ENCODE peak calls at places on chromosomes 1 and 21, in four cellular contexts. One of them, this sample, is unnamed.

GRCh38 chr1:41626616-41627375 is 142.3 kb upstream of the EDN2 start:
- DNase-seq in HepG2: no peak
- DNase-seq in K562: no peak
- DNase-seq in A549: peak; percentile 9
- DNase-seq in this sample: peak; percentile 31

GRCh38 chr1:152168535-152168868 is 9.5 kb upstream of the RPTN start:
- DNase-seq in K562: no peak
- DNase-seq in A549: no peak
- DNase-seq in HepG2: no peak
- DNase-seq in this sample: no peak

GRCh38 chr1:224203243-224204016 is 20.4 kb downstream of the DEGS1 start:
- DNase-seq in A549: no peak
- DNase-seq in K562: no peak
- DNase-seq in HepG2: no peak
- DNase-seq in this sample: peak; percentile 83

GRCh38 chr1:205356424-205357151 is at the start of gene KLHDC8A:
- DNase-seq in A549: no peak
- DNase-seq in K562: no peak
- DNase-seq in HepG2: no peak
- DNase-seq in this sample: no peak

GRCh38 chr1:248194117-248194516 is 2.9 kb upstream of the OR2M3 start:
- DNase-seq in HepG2: no peak
- DNase-seq in A549: no peak
- DNase-seq in K562: no peak
- DNase-seq in this sample: no peak

GRCh38 chr1:15540201-15540600 is 13.6 kb downstream of the DNAJC16 start:
- DNase-seq in A549: no peak
- DNase-seq in HepG2: no peak
- DNase-seq in K562: no peak
- DNase-seq in this sample: peak; percentile 21

GRCh38 chr1:14296795-14297194 is 301.7 kb upstream of the KAZN start:
- DNase-seq in K562: no peak
- DNase-seq in HepG2: no peak
- DNase-seq in A549: no peak
- DNase-seq in this sample: peak; percentile 11

GRCh38 chr1:165255226-165255625 is 101.3 kb downstream of the LMX1A start:
- DNase-seq in A549: no peak
- DNase-seq in HepG2: no peak
- DNase-seq in K562: no peak
- DNase-seq in this sample: no peak

GRCh38 chr1:227192163-227192562 is 126.1 kb downstream of the CDC42BPA start:
- DNase-seq in K562: no peak
- DNase-seq in A549: peak; percentile 53
- DNase-seq in HepG2: no peak
- DNase-seq in this sample: peak; percentile 98

GRCh38 chr1:165854101-165854845 is 26.9 kb downstream of the UCK2 start:
- DNase-seq in A549: peak; percentile 78
- DNase-seq in HepG2: no peak
- DNase-seq in K562: no peak
- DNase-seq in this sample: peak; percentile 95

GRCh38 chr21:42654179-42654912 is 925 bp downstream of the PDE9A start:
- DNase-seq in K562: no peak
- DNase-seq in A549: peak; percentile 26
- DNase-seq in HepG2: peak; percentile 30
- DNase-seq in this sample: no peak

GRCh38 chr1:67061266-67061665 is 7.3 kb upstream of the SLC35D1 start:
- DNase-seq in HepG2: no peak
- DNase-seq in K562: no peak
- DNase-seq in A549: no peak
- DNase-seq in this sample: peak; percentile 36

GRCh38 chr21:41482321-41482720 is 25.6 kb downstream of the TMPRSS2 start:
- DNase-seq in HepG2: no peak
- DNase-seq in A549: no peak
- DNase-seq in K562: no peak
- DNase-seq in this sample: peak; percentile 74

GRCh38 chr1:51515312-51515960 is 3.6 kb downstream of the EPS15 start:
- DNase-seq in K562: no peak
- DNase-seq in A549: no peak
- DNase-seq in HepG2: no peak
- DNase-seq in this sample: no peak

GRCh38 chr21:45294509-45295291 is 7.0 kb upstream of the POFUT2 start:
- DNase-seq in K562: no peak
- DNase-seq in HepG2: no peak
- DNase-seq in A549: no peak
- DNase-seq in this sample: peak; percentile 100

GRCh38 chr21:38805282-38806152 is at the start of gene ETS2:
- DNase-seq in HepG2: peak; percentile 84
- DNase-seq in K562: peak; percentile 94
- DNase-seq in A549: peak; percentile 93
- DNase-seq in this sample: peak; percentile 92

GRCh38 chr1:234572966-234573365 is 37.0 kb downstream of the IRF2BP2 start:
- DNase-seq in HepG2: no peak
- DNase-seq in K562: no peak
- DNase-seq in A549: no peak
- DNase-seq in this sample: no peak

GRCh38 chr1:91349524-91349923 is 55.1 kb downstream of the HFM1 start:
- DNase-seq in K562: no peak
- DNase-seq in HepG2: no peak
- DNase-seq in A549: no peak
- DNase-seq in this sample: no peak

GRCh38 chr1:102472524-102472923 is 475.8 kb upstream of the OLFM3 start:
- DNase-seq in A549: no peak
- DNase-seq in K562: no peak
- DNase-seq in HepG2: no peak
- DNase-seq in this sample: no peak

GRCh38 chr21:45794040-45794439 is 150.5 kb downstream of the PCBP3 start:
- DNase-seq in K562: no peak
- DNase-seq in HepG2: no peak
- DNase-seq in A549: no peak
- DNase-seq in this sample: no peak

GRCh38 chr1:4033129-4033676 is 133.1 kb upstream of the C1orf174 start:
- DNase-seq in A549: no peak
- DNase-seq in HepG2: no peak
- DNase-seq in K562: no peak
- DNase-seq in this sample: no peak

GRCh38 chr1:45009956-45010854 is 919 bp downstream of the HECTD3 start:
- DNase-seq in K562: peak; percentile 50
- DNase-seq in HepG2: no peak
- DNase-seq in A549: no peak
- DNase-seq in this sample: no peak

GRCh38 chr21:15729674-15730483 is at the start of gene USP25:
- DNase-seq in HepG2: peak; percentile 68
- DNase-seq in A549: peak; percentile 80
- DNase-seq in K562: peak; percentile 97
- DNase-seq in this sample: peak; percentile 60

GRCh38 chr1:90616395-90616794 is 100.7 kb downstream of the BARHL2 start:
- DNase-seq in A549: peak; percentile 31
- DNase-seq in K562: peak; percentile 34
- DNase-seq in HepG2: peak; percentile 14
- DNase-seq in this sample: no peak

GRCh38 chr1:74523873-74524480 is 11.6 kb upstream of the LRRC53 start:
- DNase-seq in A549: no peak
- DNase-seq in K562: no peak
- DNase-seq in HepG2: no peak
- DNase-seq in this sample: no peak

GRCh38 chr1:100299521-100300222 is 33.7 kb downstream of the RTCA start:
- DNase-seq in HepG2: no peak
- DNase-seq in A549: no peak
- DNase-seq in K562: no peak
- DNase-seq in this sample: no peak
- TF ChIP-seq USF2 in HepG2: no peak
- TF ChIP-seq USF2 in A549: no peak
- TF ChIP-seq USF2 in K562: no peak
- TF ChIP-seq USF2 in this sample: no peak

GRCh38 chr1:225961659-225962439 is 20.8 kb upstream of the LEFTY2 start:
- DNase-seq in K562: no peak
- DNase-seq in A549: no peak
- DNase-seq in HepG2: no peak
- DNase-seq in this sample: no peak

GRCh38 chr1:225958041-225958440 is 17.0 kb upstream of the LEFTY2 start:
- DNase-seq in A549: no peak
- DNase-seq in HepG2: no peak
- DNase-seq in K562: no peak
- DNase-seq in this sample: no peak

GRCh38 chr1:225963735-225964530 is 22.9 kb upstream of the LEFTY2 start:
- DNase-seq in A549: no peak
- DNase-seq in K562: no peak
- DNase-seq in HepG2: no peak
- DNase-seq in this sample: no peak

GRCh38 chr1:225965231-225965630 is 24.2 kb upstream of the LEFTY2 start:
- DNase-seq in HepG2: no peak
- DNase-seq in K562: no peak
- DNase-seq in A549: no peak
- DNase-seq in this sample: no peak

GRCh38 chr1:225962440-225962975 is 21.5 kb upstream of the LEFTY2 start:
- DNase-seq in K562: peak; percentile 90
- DNase-seq in HepG2: peak; percentile 27
- DNase-seq in A549: peak; percentile 71
- DNase-seq in this sample: no peak
- TF ChIP-seq MAFK in K562: peak; percentile 29
- TF ChIP-seq MAFK in HepG2: no peak
- TF ChIP-seq MAFK in A549: no peak
- TF ChIP-seq MAFK in this sample: no peak

GRCh38 chr1:222994506-222995229 is 148.4 kb downstream of the TLR5 start:
- DNase-seq in K562: no peak
- DNase-seq in HepG2: no peak
- DNase-seq in A549: no peak
- DNase-seq in this sample: peak; percentile 73
- TF ChIP-seq SMC3 in K562: no peak
- TF ChIP-seq SMC3 in HepG2: no peak
- TF ChIP-seq SMC3 in A549: no peak
- TF ChIP-seq SMC3 in this sample: no peak

GRCh38 chr1:200226969-200227303 is 182.9 kb downstream of the ZNF281 start:
- DNase-seq in K562: no peak
- DNase-seq in A549: no peak
- DNase-seq in HepG2: no peak
- DNase-seq in this sample: no peak

GRCh38 chr1:200228081-200228480 is 181.8 kb downstream of the ZNF281 start:
- DNase-seq in K562: no peak
- DNase-seq in HepG2: no peak
- DNase-seq in A549: no peak
- DNase-seq in this sample: no peak

GRCh38 chr1:200233393-200233792 is 176.4 kb downstream of the ZNF281 start:
- DNase-seq in HepG2: no peak
- DNase-seq in A549: peak; percentile 33
- DNase-seq in K562: no peak
- DNase-seq in this sample: peak; percentile 61

GRCh38 chr1:200234938-200235337 is 174.9 kb downstream of the ZNF281 start:
- DNase-seq in A549: no peak
- DNase-seq in HepG2: no peak
- DNase-seq in K562: no peak
- DNase-seq in this sample: no peak

GRCh38 chr1:200231787-200232222 is 178.0 kb downstream of the ZNF281 start:
- DNase-seq in A549: no peak
- DNase-seq in HepG2: peak; percentile 17
- DNase-seq in K562: no peak
- DNase-seq in this sample: peak; percentile 45
- TF ChIP-seq USF2 in A549: no peak
- TF ChIP-seq USF2 in HepG2: no peak
- TF ChIP-seq USF2 in K562: no peak
- TF ChIP-seq USF2 in this sample: no peak

GRCh38 chr1:18948913-18949688 is 7.4 kb downstream of the IFFO2 start:
- DNase-seq in A549: peak; percentile 56
- DNase-seq in HepG2: peak; percentile 93
- DNase-seq in K562: no peak
- DNase-seq in this sample: peak; percentile 71
- TF ChIP-seq MAFK in A549: no peak
- TF ChIP-seq MAFK in HepG2: no peak
- TF ChIP-seq MAFK in K562: no peak
- TF ChIP-seq MAFK in this sample: no peak